ENCODE peak calls at places on chromosomes 2 and 18, in eight cellular contexts. X is NCI-H82, M is tibial artery, O is LHCN-M2, K is C1 segment of cervical spinal cord, P is left lung, Z is fibroblast of pulmonary artery, G is cardiac fibroblast. B is an unnamed sample.
A peak's percentile ranks its signal among the peaks of the same experiment; 100 is the strongest.

GRCh38 chr2:18623782-18624181 is 34.4 kb upstream of the NT5C1B start:
- DNase-seq in O (peak; percentile 79), M (no peak), K (no peak), Z (peak; percentile 67), X (peak; percentile 41), G (peak; percentile 92), P (no peak), B (no peak)

GRCh38 chr2:48707466-48707865 is 48.1 kb downstream of the LHCGR start:
- DNase-seq in Z (no peak), G (no peak), X (no peak), O (no peak), K (no peak), P (no peak), M (no peak), B (no peak)

GRCh38 chr18:48662021-48662661 is 123.3 kb downstream of the CTIF start:
- DNase-seq in M (peak; percentile 67), K (no peak), X (no peak), P (no peak), Z (peak; percentile 72), O (peak; percentile 49), G (peak; percentile 69), B (no peak)

GRCh38 chr2:67950018-67950417 is 112.8 kb downstream of the C1D start:
- DNase-seq in Z (no peak), M (no peak), X (no peak), P (no peak), O (no peak), G (no peak), K (no peak), B (no peak)

GRCh38 chr18:11761553-11761952 is 72.5 kb downstream of the GNAL start:
- DNase-seq in Z (no peak), K (no peak), X (peak; percentile 25), M (no peak), G (no peak), O (no peak), P (no peak), B (no peak)

GRCh38 chr2:42932271-42933151 is 140.1 kb upstream of the HAAO start:
- DNase-seq in P (no peak), K (no peak), Z (no peak), X (no peak), M (no peak), G (no peak), O (no peak), B (no peak)

GRCh38 chr2:230905448-230906430 is 19.3 kb downstream of the GPR55 start:
- DNase-seq in O (no peak), Z (no peak), G (peak; percentile 12), K (no peak), P (no peak), M (peak; percentile 53), X (no peak), B (no peak)

GRCh38 chr2:153819056-153819455 is 52.7 kb upstream of the GALNT13 start:
- DNase-seq in O (no peak), X (no peak), Z (no peak), M (no peak), K (no peak), G (no peak), P (no peak), B (no peak)

GRCh38 chr2:214808961-214809750 is at the start of gene BARD1:
- DNase-seq in Z (peak; percentile 46), G (peak; percentile 60), K (no peak), X (peak; percentile 73), O (peak; percentile 69), M (peak; percentile 76), P (peak; percentile 84), B (peak; percentile 58)

GRCh38 chr2:23404426-23404825 is 19.4 kb downstream of the KLHL29 start:
- DNase-seq in P (no peak), K (no peak), G (peak; percentile 82), X (peak; percentile 52), O (peak; percentile 76), M (no peak), Z (peak; percentile 84), B (peak; percentile 36)

GRCh38 chr2:148177559-148177958 is 156.7 kb downstream of the MBD5 start:
- DNase-seq in O (no peak), G (no peak), X (no peak), Z (no peak), M (no peak), K (no peak), P (no peak), B (no peak)

GRCh38 chr2:163347982-163348842 is 387.6 kb downstream of the FIGN start:
- DNase-seq in X (no peak), G (peak; percentile 92), K (peak; percentile 15), O (peak; percentile 92), M (peak; percentile 85), Z (peak; percentile 94), P (peak; percentile 84), B (peak; percentile 54)

GRCh38 chr2:174617120-174617519 is 19.5 kb upstream of the WIPF1 start:
- DNase-seq in O (peak; percentile 60), M (peak; percentile 72), P (no peak), K (no peak), Z (no peak), G (peak; percentile 63), X (no peak), B (no peak)

GRCh38 chr2:232200195-232200594 is 178.4 kb upstream of the ALPP start:
- DNase-seq in Z (no peak), M (no peak), P (no peak), O (no peak), G (no peak), K (no peak), X (no peak), B (no peak)

GRCh38 chr2:100784681-100785080 is 35.3 kb upstream of the NPAS2 start:
- DNase-seq in X (no peak), K (no peak), P (no peak), O (no peak), M (no peak), Z (no peak), G (no peak), B (no peak)

GRCh38 chr2:120403676-120404075 is 57.7 kb downstream of the INHBB start:
- DNase-seq in K (no peak), O (no peak), M (no peak), P (no peak), X (no peak), G (no peak), Z (no peak), B (no peak)

GRCh38 chr2:41935806-41936205 is 112.0 kb upstream of the PKDCC start:
- DNase-seq in X (peak; percentile 23), K (no peak), P (no peak), M (no peak), O (no peak), G (no peak), Z (no peak), B (no peak)

GRCh38 chr2:207008105-207008990 is 69.0 kb downstream of the CPO start:
- DNase-seq in X (no peak), Z (peak; percentile 85), P (no peak), O (no peak), G (peak; percentile 81), M (no peak), K (peak; percentile 30), B (no peak)

GRCh38 chr2:144432921-144433320 is 87.0 kb downstream of the ZEB2 start:
- DNase-seq in G (no peak), O (peak; percentile 43), Z (no peak), X (no peak), K (no peak), P (no peak), M (no peak), B (no peak)